ENCODE peak calls at places on chromosomes 16 and 17, in eight cellular contexts. Y is BJ, G is right lobe of liver, I is astrocyte of the cerebellum, Q is colonic mucosa, V is breast epithelium, C is left lung, K is right atrium auricular region. X is an unnamed sample.
A peak's percentile ranks its signal among the peaks of the same experiment; 100 is the strongest.

GRCh38 chr17:73196500-73196899 is 3.6 kb downstream of the COG1 start:
- DNase-seq in Y (no peak), G (peak; percentile 49), I (no peak), Q (peak; percentile 77), V (no peak), C (no peak), K (no peak), X (peak; percentile 4)

GRCh38 chr17:81166033-81166472 is at the start of gene AATK:
- DNase-seq in Y (no peak), G (no peak), I (no peak), Q (no peak), V (no peak), C (no peak), K (no peak), X (no peak)

GRCh38 chr16:31274831-31275816 is 15.3 kb downstream of the ITGAM start:
- DNase-seq in Y (no peak), G (no peak), I (no peak), Q (no peak), V (no peak), C (no peak), K (peak; percentile 13), X (no peak)

GRCh38 chr17:18089613-18090012 is 1.9 kb downstream of the DRG2 start:
- DNase-seq in Y (no peak), G (no peak), I (no peak), Q (no peak), V (no peak), C (no peak), K (no peak), X (no peak)

GRCh38 chr17:63983326-63983725 is 10.6 kb upstream of the SCN4A start:
- DNase-seq in Y (no peak), G (peak; percentile 55), I (no peak), Q (no peak), V (peak; percentile 55), C (no peak), K (no peak), X (no peak)

GRCh38 chr16:57937861-57938260 is 33.1 kb downstream of the CNGB1 start:
- DNase-seq in Y (no peak), G (no peak), I (peak; percentile 22), Q (no peak), V (no peak), C (no peak), K (no peak), X (no peak)

GRCh38 chr17:48779421-48779820 is 37.6 kb downstream of the TTLL6 start:
- DNase-seq in Y (no peak), G (no peak), I (no peak), Q (no peak), V (no peak), C (no peak), K (no peak), X (no peak)

GRCh38 chr16:6846452-6846851 is 486.2 kb upstream of the RBFOX1 start:
- DNase-seq in Y (no peak), G (no peak), I (no peak), Q (peak; percentile 42), V (no peak), C (no peak), K (no peak), X (no peak)

GRCh38 chr16:24036038-24036543 is 200.3 kb downstream of the PRKCB start:
- DNase-seq in Y (no peak), G (no peak), I (no peak), Q (no peak), V (no peak), C (no peak), K (no peak), X (no peak)

GRCh38 chr17:2853111-2853721 is 57.0 kb downstream of the RAP1GAP2 start:
- DNase-seq in Y (no peak), G (peak; percentile 46), I (no peak), Q (peak; percentile 65), V (peak; percentile 30), C (peak; percentile 88), K (no peak), X (no peak)

GRCh38 chr17:65030618-65031017 is 25.9 kb downstream of the GNA13 start:
- DNase-seq in Y (no peak), G (no peak), I (no peak), Q (no peak), V (no peak), C (no peak), K (no peak), X (no peak)

GRCh38 chr17:65037157-65037556 is 19.4 kb downstream of the GNA13 start:
- DNase-seq in Y (no peak), G (no peak), I (no peak), Q (no peak), V (no peak), C (no peak), K (no peak), X (no peak)

GRCh38 chr17:65035191-65035590 is 21.3 kb downstream of the GNA13 start:
- DNase-seq in Y (no peak), G (no peak), I (no peak), Q (no peak), V (no peak), C (no peak), K (no peak), X (no peak)

GRCh38 chr17:65039349-65039988 is 17.1 kb downstream of the GNA13 start:
- DNase-seq in Y (no peak), G (no peak), I (no peak), Q (no peak), V (no peak), C (no peak), K (no peak), X (no peak)

GRCh38 chr17:65035704-65036103 is 20.8 kb downstream of the GNA13 start:
- DNase-seq in Y (no peak), G (no peak), I (no peak), Q (no peak), V (no peak), C (no peak), K (no peak), X (no peak)
- H3K4me3 ChIP-seq in Y (no peak overlapping the region), G (no peak overlapping the region), I (no peak overlapping the region), Q (no peak overlapping the region), V (no peak overlapping the region), C (no peak overlapping the region), K (no peak overlapping the region), X (no peak overlapping the region)

GRCh38 chr16:8885674-8886592 is 3.8 kb downstream of the LITAFD start:
- DNase-seq in Y (no peak), G (peak; percentile 34), I (no peak), Q (no peak), V (no peak), C (no peak), K (no peak), X (no peak)
- TF ChIP-seq CTCF in Y (peak; percentile 13), G (no peak), I (no peak), Q (no peak), V (no peak), C (no peak), K (no peak), X (peak; percentile 27)

DNA sequence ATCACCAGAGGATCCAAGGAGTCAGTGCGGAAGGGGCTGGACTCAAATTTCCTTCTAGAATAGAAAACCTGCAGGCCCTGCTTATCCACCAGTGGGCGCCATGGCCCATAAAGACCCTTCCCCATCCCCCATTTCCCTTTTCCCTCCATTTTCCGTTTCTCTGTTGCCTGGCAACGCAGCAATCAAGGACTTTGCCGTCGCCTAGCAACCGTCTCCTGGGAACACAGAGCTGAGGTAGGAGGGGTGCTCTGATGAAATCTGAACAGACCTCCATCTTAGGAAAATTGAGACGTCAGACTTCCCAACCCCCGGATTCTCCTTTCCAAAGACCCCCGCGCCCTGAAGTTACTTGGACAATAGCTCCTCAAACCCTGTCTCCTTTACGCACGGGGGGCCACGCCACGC is 5.7 kb downstream of the DLG4 start:
- DNase-seq in Y (no peak), G (peak; percentile 77), I (peak; percentile 49), Q (no peak), V (no peak), C (no peak), K (peak; percentile 77), X (no peak)
- H3K4me3 ChIP-seq in Y (peak overlapping the region; percentile 38), G (peak overlapping the region; percentile 37), I (peak overlapping the region; percentile 53), Q (peak overlapping the region; percentile 40), V (peak overlapping the region; percentile 61), C (peak overlapping the region; percentile 56), K (peak overlapping the region; percentile 61), X (peak overlapping the region; percentile 65)

GRCh38 chr17:67392111-67392510 is 15.0 kb downstream of the PITPNC1 start:
- DNase-seq in Y (no peak), G (no peak), I (no peak), Q (no peak), V (no peak), C (no peak), K (no peak), X (no peak)

GRCh38 chr17:67393809-67394418 is 16.8 kb downstream of the PITPNC1 start:
- DNase-seq in Y (no peak), G (no peak), I (no peak), Q (no peak), V (no peak), C (no peak), K (no peak), X (no peak)

GRCh38 chr17:67390006-67390645 is 13.0 kb downstream of the PITPNC1 start:
- DNase-seq in Y (no peak), G (no peak), I (no peak), Q (no peak), V (no peak), C (no peak), K (no peak), X (no peak)

GRCh38 chr17:67388986-67389385 is 11.9 kb downstream of the PITPNC1 start:
- DNase-seq in Y (no peak), G (no peak), I (no peak), Q (no peak), V (no peak), C (no peak), K (no peak), X (no peak)

DNA sequence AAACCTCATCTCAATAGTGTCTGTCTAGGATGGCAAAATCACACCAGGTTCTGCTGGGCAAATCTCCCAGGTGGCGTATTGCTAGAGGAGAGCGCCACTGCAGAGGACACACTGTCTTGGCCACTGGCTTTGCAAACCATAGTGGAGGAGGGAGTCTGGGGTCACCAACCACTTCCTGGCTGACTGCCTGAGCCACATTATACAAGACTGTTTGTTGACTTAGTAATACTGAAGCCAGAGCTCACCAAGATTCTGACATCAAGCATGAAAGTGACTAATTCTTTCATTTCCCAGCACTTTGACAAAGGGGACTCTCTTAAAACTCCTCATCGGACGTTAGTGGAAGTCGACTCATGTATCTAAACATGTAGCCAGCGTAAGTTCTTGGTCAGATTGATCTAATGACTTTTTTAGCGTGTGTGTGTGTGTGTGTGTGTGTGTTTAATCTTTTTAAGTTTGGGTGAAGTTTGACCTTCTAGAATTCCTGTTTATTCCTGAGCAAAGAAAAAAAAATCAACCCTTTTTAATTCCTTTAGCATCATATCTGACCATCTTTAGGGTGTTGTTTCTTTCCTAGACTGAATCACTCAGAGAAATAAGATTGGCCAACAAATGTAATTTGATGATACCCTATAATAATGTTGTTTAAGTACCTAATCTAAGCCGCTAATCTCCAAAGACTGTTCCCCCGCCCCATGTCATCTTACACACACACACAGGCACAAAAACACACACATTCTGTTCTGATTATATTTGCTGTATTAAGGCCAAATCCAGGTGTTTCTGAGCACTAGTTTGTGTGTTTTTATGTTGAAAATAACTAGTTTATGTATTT is 13.8 kb downstream of the PITPNC1 start:
- DNase-seq in Y (peak; percentile 90), G (peak; percentile 68), I (peak; percentile 87), Q (no peak), V (peak; percentile 24), C (no peak), K (no peak), X (peak; percentile 96)
- TF ChIP-seq CTCF in Y (no peak), G (no peak), I (no peak), Q (no peak), V (no peak), C (no peak), K (no peak), X (no peak)

X was measured in AG09309.